ENCODE peak calls at places on chromosomes 5 and 9, in seven cellular contexts. One of them, this sample, is unnamed.

GRCh38 chr5:56166671-56167070 is 66.5 kb downstream of the ANKRD55 start:
- DNase-seq in epithelial cell of esophagus: peak
- DNase-seq in head of caudate nucleus: no peak
- DNase-seq in kidney tubule cell: no peak
- DNase-seq in HFFc6: no peak
- DNase-seq in posterior vena cava: no peak
- DNase-seq in activated CD4-positive, alpha-beta T cell treated with anti-CD3 and anti-CD28 coated beads, Interleukin-2, amount 50 U/mL, for 1 hour: no peak
- DNase-seq in this sample: no peak

GRCh38 chr9:34612788-34613390 is 992 bp upstream of the RPP25L start:
- DNase-seq in epithelial cell of esophagus: peak
- DNase-seq in head of caudate nucleus: peak
- DNase-seq in kidney tubule cell: peak
- DNase-seq in HFFc6: peak
- DNase-seq in posterior vena cava: peak
- DNase-seq in activated CD4-positive, alpha-beta T cell treated with anti-CD3 and anti-CD28 coated beads, Interleukin-2, amount 50 U/mL, for 1 hour: peak
- DNase-seq in this sample: peak

GRCh38 chr9:137162505-137163100 is 7.2 kb downstream of the LRRC26 start:
- DNase-seq in epithelial cell of esophagus: peak
- DNase-seq in head of caudate nucleus: no peak
- DNase-seq in kidney tubule cell: peak
- DNase-seq in HFFc6: no peak
- DNase-seq in posterior vena cava: no peak
- DNase-seq in activated CD4-positive, alpha-beta T cell treated with anti-CD3 and anti-CD28 coated beads, Interleukin-2, amount 50 U/mL, for 1 hour: no peak
- DNase-seq in this sample: no peak

GRCh38 chr5:180589771-180590542 is 1.3 kb downstream of the SCGB3A1 start:
- DNase-seq in epithelial cell of esophagus: no peak
- DNase-seq in head of caudate nucleus: no peak
- DNase-seq in kidney tubule cell: no peak
- DNase-seq in HFFc6: no peak
- DNase-seq in posterior vena cava: no peak
- DNase-seq in activated CD4-positive, alpha-beta T cell treated with anti-CD3 and anti-CD28 coated beads, Interleukin-2, amount 50 U/mL, for 1 hour: no peak
- DNase-seq in this sample: no peak

GRCh38 chr9:6686396-6686795 is 40.9 kb upstream of the GLDC start:
- DNase-seq in epithelial cell of esophagus: peak
- DNase-seq in head of caudate nucleus: peak
- DNase-seq in kidney tubule cell: peak
- DNase-seq in HFFc6: peak
- DNase-seq in posterior vena cava: no peak
- DNase-seq in activated CD4-positive, alpha-beta T cell treated with anti-CD3 and anti-CD28 coated beads, Interleukin-2, amount 50 U/mL, for 1 hour: no peak
- DNase-seq in this sample: no peak

GRCh38 chr9:137449931-137450537 is 8.9 kb upstream of the ENTPD8 start:
- DNase-seq in epithelial cell of esophagus: no peak
- DNase-seq in head of caudate nucleus: no peak
- DNase-seq in kidney tubule cell: no peak
- DNase-seq in HFFc6: no peak
- DNase-seq in posterior vena cava: peak
- DNase-seq in activated CD4-positive, alpha-beta T cell treated with anti-CD3 and anti-CD28 coated beads, Interleukin-2, amount 50 U/mL, for 1 hour: no peak
- DNase-seq in this sample: no peak

GRCh38 chr5:53779541-53779981 is 219.1 kb downstream of the NDUFS4 start:
- DNase-seq in epithelial cell of esophagus: peak
- DNase-seq in head of caudate nucleus: no peak
- DNase-seq in kidney tubule cell: peak
- DNase-seq in HFFc6: peak
- DNase-seq in posterior vena cava: peak
- DNase-seq in activated CD4-positive, alpha-beta T cell treated with anti-CD3 and anti-CD28 coated beads, Interleukin-2, amount 50 U/mL, for 1 hour: no peak
- DNase-seq in this sample: peak

GRCh38 chr9:86605303-86605702 is 251.1 kb upstream of the TUT7 start:
- DNase-seq in epithelial cell of esophagus: no peak
- DNase-seq in head of caudate nucleus: no peak
- DNase-seq in kidney tubule cell: no peak
- DNase-seq in HFFc6: no peak
- DNase-seq in posterior vena cava: no peak
- DNase-seq in activated CD4-positive, alpha-beta T cell treated with anti-CD3 and anti-CD28 coated beads, Interleukin-2, amount 50 U/mL, for 1 hour: no peak
- DNase-seq in this sample: no peak

GRCh38 chr5:173764321-173765029 is 123.7 kb upstream of the CPEB4 start:
- DNase-seq in epithelial cell of esophagus: peak
- DNase-seq in head of caudate nucleus: peak
- DNase-seq in kidney tubule cell: peak
- DNase-seq in HFFc6: peak
- DNase-seq in posterior vena cava: peak
- DNase-seq in activated CD4-positive, alpha-beta T cell treated with anti-CD3 and anti-CD28 coated beads, Interleukin-2, amount 50 U/mL, for 1 hour: no peak
- DNase-seq in this sample: peak

GRCh38 chr9:129773262-129774048 is 20.6 kb upstream of the PTGES start:
- DNase-seq in epithelial cell of esophagus: peak
- DNase-seq in head of caudate nucleus: no peak
- DNase-seq in kidney tubule cell: peak
- DNase-seq in HFFc6: peak
- DNase-seq in posterior vena cava: no peak
- DNase-seq in activated CD4-positive, alpha-beta T cell treated with anti-CD3 and anti-CD28 coated beads, Interleukin-2, amount 50 U/mL, for 1 hour: no peak
- DNase-seq in this sample: peak

GRCh38 chr5:35012796-35013195 is 35.0 kb downstream of the AGXT2 start:
- DNase-seq in epithelial cell of esophagus: no peak
- DNase-seq in head of caudate nucleus: no peak
- DNase-seq in kidney tubule cell: no peak
- DNase-seq in HFFc6: no peak
- DNase-seq in posterior vena cava: no peak
- DNase-seq in activated CD4-positive, alpha-beta T cell treated with anti-CD3 and anti-CD28 coated beads, Interleukin-2, amount 50 U/mL, for 1 hour: no peak
- DNase-seq in this sample: no peak

GRCh38 chr5:150999704-151000452 is 20.5 kb upstream of the GPX3 start:
- DNase-seq in epithelial cell of esophagus: no peak
- DNase-seq in head of caudate nucleus: no peak
- DNase-seq in kidney tubule cell: no peak
- DNase-seq in HFFc6: no peak
- DNase-seq in posterior vena cava: no peak
- DNase-seq in activated CD4-positive, alpha-beta T cell treated with anti-CD3 and anti-CD28 coated beads, Interleukin-2, amount 50 U/mL, for 1 hour: no peak
- DNase-seq in this sample: no peak

GRCh38 chr5:50969207-50970145 is 303.0 kb downstream of the PARP8 start:
- DNase-seq in epithelial cell of esophagus: no peak
- DNase-seq in head of caudate nucleus: peak
- DNase-seq in kidney tubule cell: no peak
- DNase-seq in HFFc6: no peak
- DNase-seq in posterior vena cava: peak
- DNase-seq in activated CD4-positive, alpha-beta T cell treated with anti-CD3 and anti-CD28 coated beads, Interleukin-2, amount 50 U/mL, for 1 hour: no peak
- DNase-seq in this sample: no peak

GRCh38 chr9:3431890-3432289 is 93.9 kb downstream of the RFX3 start:
- DNase-seq in epithelial cell of esophagus: no peak
- DNase-seq in head of caudate nucleus: no peak
- DNase-seq in kidney tubule cell: no peak
- DNase-seq in HFFc6: no peak
- DNase-seq in posterior vena cava: no peak
- DNase-seq in activated CD4-positive, alpha-beta T cell treated with anti-CD3 and anti-CD28 coated beads, Interleukin-2, amount 50 U/mL, for 1 hour: no peak
- DNase-seq in this sample: no peak

GRCh38 chr5:43000198-43000840 is 39.8 kb downstream of the ANXA2R start:
- DNase-seq in epithelial cell of esophagus: peak
- DNase-seq in head of caudate nucleus: no peak
- DNase-seq in kidney tubule cell: peak
- DNase-seq in HFFc6: no peak
- DNase-seq in posterior vena cava: no peak
- DNase-seq in activated CD4-positive, alpha-beta T cell treated with anti-CD3 and anti-CD28 coated beads, Interleukin-2, amount 50 U/mL, for 1 hour: no peak
- DNase-seq in this sample: no peak

GRCh38 chr9:5500441-5501235 is 9.7 kb upstream of the PDCD1LG2 start:
- DNase-seq in epithelial cell of esophagus: no peak
- DNase-seq in head of caudate nucleus: no peak
- DNase-seq in kidney tubule cell: peak
- DNase-seq in HFFc6: no peak
- DNase-seq in posterior vena cava: no peak
- DNase-seq in activated CD4-positive, alpha-beta T cell treated with anti-CD3 and anti-CD28 coated beads, Interleukin-2, amount 50 U/mL, for 1 hour: no peak
- DNase-seq in this sample: peak

GRCh38 chr9:92146610-92147009 is 31.4 kb upstream of the SPTLC1 start:
- DNase-seq in epithelial cell of esophagus: no peak
- DNase-seq in head of caudate nucleus: no peak
- DNase-seq in kidney tubule cell: peak
- DNase-seq in HFFc6: no peak
- DNase-seq in posterior vena cava: no peak
- DNase-seq in activated CD4-positive, alpha-beta T cell treated with anti-CD3 and anti-CD28 coated beads, Interleukin-2, amount 50 U/mL, for 1 hour: no peak
- DNase-seq in this sample: no peak

GRCh38 chr5:68173007-68173406 is 42.5 kb upstream of the PIK3R1 start:
- DNase-seq in epithelial cell of esophagus: no peak
- DNase-seq in head of caudate nucleus: no peak
- DNase-seq in kidney tubule cell: no peak
- DNase-seq in HFFc6: no peak
- DNase-seq in posterior vena cava: no peak
- DNase-seq in activated CD4-positive, alpha-beta T cell treated with anti-CD3 and anti-CD28 coated beads, Interleukin-2, amount 50 U/mL, for 1 hour: no peak
- DNase-seq in this sample: no peak

GRCh38 chr9:98962861-98963260 is 19.2 kb downstream of the COL15A1 start:
- DNase-seq in epithelial cell of esophagus: no peak
- DNase-seq in head of caudate nucleus: no peak
- DNase-seq in kidney tubule cell: peak
- DNase-seq in HFFc6: no peak
- DNase-seq in posterior vena cava: no peak
- DNase-seq in activated CD4-positive, alpha-beta T cell treated with anti-CD3 and anti-CD28 coated beads, Interleukin-2, amount 50 U/mL, for 1 hour: no peak
- DNase-seq in this sample: no peak

GRCh38 chr9:89746385-89747116 is 141.7 kb downstream of the GADD45G start:
- DNase-seq in epithelial cell of esophagus: no peak
- DNase-seq in head of caudate nucleus: no peak
- DNase-seq in kidney tubule cell: no peak
- DNase-seq in HFFc6: no peak
- DNase-seq in posterior vena cava: peak
- DNase-seq in activated CD4-positive, alpha-beta T cell treated with anti-CD3 and anti-CD28 coated beads, Interleukin-2, amount 50 U/mL, for 1 hour: no peak
- DNase-seq in this sample: no peak

GRCh38 chr9:93261281-93261680 is 77.3 kb downstream of the WNK2 start:
- DNase-seq in epithelial cell of esophagus: no peak
- DNase-seq in head of caudate nucleus: no peak
- DNase-seq in kidney tubule cell: no peak
- DNase-seq in HFFc6: no peak
- DNase-seq in posterior vena cava: no peak
- DNase-seq in activated CD4-positive, alpha-beta T cell treated with anti-CD3 and anti-CD28 coated beads, Interleukin-2, amount 50 U/mL, for 1 hour: no peak
- DNase-seq in this sample: no peak

GRCh38 chr5:64872044-64872443 is 103.3 kb downstream of the CWC27 start:
- DNase-seq in epithelial cell of esophagus: peak
- DNase-seq in head of caudate nucleus: no peak
- DNase-seq in kidney tubule cell: peak
- DNase-seq in HFFc6: peak
- DNase-seq in posterior vena cava: no peak
- DNase-seq in activated CD4-positive, alpha-beta T cell treated with anti-CD3 and anti-CD28 coated beads, Interleukin-2, amount 50 U/mL, for 1 hour: no peak
- DNase-seq in this sample: peak

GRCh38 chr9:98974994-98975712 is 31.4 kb downstream of the COL15A1 start:
- DNase-seq in epithelial cell of esophagus: peak
- DNase-seq in head of caudate nucleus: peak
- DNase-seq in kidney tubule cell: peak
- DNase-seq in HFFc6: peak
- DNase-seq in posterior vena cava: peak
- DNase-seq in activated CD4-positive, alpha-beta T cell treated with anti-CD3 and anti-CD28 coated beads, Interleukin-2, amount 50 U/mL, for 1 hour: peak
- DNase-seq in this sample: no peak

GRCh38 chr9:73611072-73611471 is 459.4 kb downstream of the ANXA1 start:
- DNase-seq in epithelial cell of esophagus: peak
- DNase-seq in head of caudate nucleus: no peak
- DNase-seq in kidney tubule cell: no peak
- DNase-seq in HFFc6: no peak
- DNase-seq in posterior vena cava: no peak
- DNase-seq in activated CD4-positive, alpha-beta T cell treated with anti-CD3 and anti-CD28 coated beads, Interleukin-2, amount 50 U/mL, for 1 hour: no peak
- DNase-seq in this sample: peak

GRCh38 chr9:17614929-17615328 is 36.1 kb downstream of the SH3GL2 start:
- DNase-seq in epithelial cell of esophagus: peak
- DNase-seq in head of caudate nucleus: no peak
- DNase-seq in kidney tubule cell: peak
- DNase-seq in HFFc6: no peak
- DNase-seq in posterior vena cava: no peak
- DNase-seq in activated CD4-positive, alpha-beta T cell treated with anti-CD3 and anti-CD28 coated beads, Interleukin-2, amount 50 U/mL, for 1 hour: no peak
- DNase-seq in this sample: no peak

GRCh38 chr5:91357012-91357634 is 26.0 kb downstream of the ARRDC3 start:
- DNase-seq in epithelial cell of esophagus: peak
- DNase-seq in head of caudate nucleus: no peak
- DNase-seq in kidney tubule cell: no peak
- DNase-seq in HFFc6: no peak
- DNase-seq in posterior vena cava: no peak
- DNase-seq in activated CD4-positive, alpha-beta T cell treated with anti-CD3 and anti-CD28 coated beads, Interleukin-2, amount 50 U/mL, for 1 hour: no peak
- DNase-seq in this sample: no peak

GRCh38 chr5:14848385-14848784 is 23.2 kb downstream of the ANKH start:
- DNase-seq in epithelial cell of esophagus: no peak
- DNase-seq in head of caudate nucleus: no peak
- DNase-seq in kidney tubule cell: no peak
- DNase-seq in HFFc6: no peak
- DNase-seq in posterior vena cava: no peak
- DNase-seq in activated CD4-positive, alpha-beta T cell treated with anti-CD3 and anti-CD28 coated beads, Interleukin-2, amount 50 U/mL, for 1 hour: no peak
- DNase-seq in this sample: no peak

GRCh38 chr5:159022178-159022556 is 77.5 kb downstream of the EBF1 start:
- DNase-seq in epithelial cell of esophagus: no peak
- DNase-seq in head of caudate nucleus: no peak
- DNase-seq in kidney tubule cell: peak
- DNase-seq in HFFc6: peak
- DNase-seq in posterior vena cava: peak
- DNase-seq in activated CD4-positive, alpha-beta T cell treated with anti-CD3 and anti-CD28 coated beads, Interleukin-2, amount 50 U/mL, for 1 hour: no peak
- DNase-seq in this sample: peak

GRCh38 chr9:80866576-80867227 is 822.6 kb downstream of the TLE1 start:
- DNase-seq in epithelial cell of esophagus: peak
- DNase-seq in head of caudate nucleus: no peak
- DNase-seq in kidney tubule cell: peak
- DNase-seq in HFFc6: no peak
- DNase-seq in posterior vena cava: no peak
- DNase-seq in activated CD4-positive, alpha-beta T cell treated with anti-CD3 and anti-CD28 coated beads, Interleukin-2, amount 50 U/mL, for 1 hour: no peak
- DNase-seq in this sample: peak

GRCh38 chr9:110321055-110321454 is 16.6 kb downstream of the TXNDC8 start:
- DNase-seq in epithelial cell of esophagus: no peak
- DNase-seq in head of caudate nucleus: no peak
- DNase-seq in kidney tubule cell: no peak
- DNase-seq in HFFc6: no peak
- DNase-seq in posterior vena cava: no peak
- DNase-seq in activated CD4-positive, alpha-beta T cell treated with anti-CD3 and anti-CD28 coated beads, Interleukin-2, amount 50 U/mL, for 1 hour: no peak
- DNase-seq in this sample: no peak

GRCh38 chr9:93658184-93658925 is 82.0 kb downstream of the PHF2 start:
- DNase-seq in epithelial cell of esophagus: no peak
- DNase-seq in head of caudate nucleus: peak
- DNase-seq in kidney tubule cell: no peak
- DNase-seq in HFFc6: no peak
- DNase-seq in posterior vena cava: peak
- DNase-seq in activated CD4-positive, alpha-beta T cell treated with anti-CD3 and anti-CD28 coated beads, Interleukin-2, amount 50 U/mL, for 1 hour: no peak
- DNase-seq in this sample: no peak

GRCh38 chr9:90310523-90310879 is 332.1 kb downstream of the DIRAS2 start:
- DNase-seq in epithelial cell of esophagus: no peak
- DNase-seq in head of caudate nucleus: no peak
- DNase-seq in kidney tubule cell: no peak
- DNase-seq in HFFc6: no peak
- DNase-seq in posterior vena cava: no peak
- DNase-seq in activated CD4-positive, alpha-beta T cell treated with anti-CD3 and anti-CD28 coated beads, Interleukin-2, amount 50 U/mL, for 1 hour: no peak
- DNase-seq in this sample: no peak

GRCh38 chr5:2493356-2493755 is 258.1 kb downstream of the IRX2 start:
- DNase-seq in epithelial cell of esophagus: no peak
- DNase-seq in head of caudate nucleus: no peak
- DNase-seq in kidney tubule cell: no peak
- DNase-seq in HFFc6: no peak
- DNase-seq in posterior vena cava: no peak
- DNase-seq in activated CD4-positive, alpha-beta T cell treated with anti-CD3 and anti-CD28 coated beads, Interleukin-2, amount 50 U/mL, for 1 hour: no peak
- DNase-seq in this sample: no peak

GRCh38 chr5:103442756-103443155 is 119.8 kb downstream of the NUDT12 start:
- DNase-seq in epithelial cell of esophagus: no peak
- DNase-seq in head of caudate nucleus: no peak
- DNase-seq in kidney tubule cell: no peak
- DNase-seq in HFFc6: no peak
- DNase-seq in posterior vena cava: no peak
- DNase-seq in activated CD4-positive, alpha-beta T cell treated with anti-CD3 and anti-CD28 coated beads, Interleukin-2, amount 50 U/mL, for 1 hour: no peak
- DNase-seq in this sample: no peak

This sample was measured in foreskin keratinocyte.